ENCODE peak calls at places on chromosomes 4 and X, in ten cellular contexts. One of them, this sample, is unnamed.

GRCh38 chr4:165864228-165864627 is 8.8 kb upstream of the TLL1 start:
- DNase-seq in kidney: no peak
- DNase-seq in NCI-H1694 treated with DMSO at 0.1 percent for 48 hours: no peak
- DNase-seq in GM23248: no peak
- DNase-seq in cardiac septum: no peak
- DNase-seq in T follicular helper cell: no peak
- DNase-seq in GM04503: no peak
- DNase-seq in posterior cingulate gyrus: no peak
- DNase-seq in mesothelial cell of epicardium: no peak
- DNase-seq in cardiac muscle cell: no peak
- DNase-seq in this sample: no peak

GRCh38 chr4:152531479-152531878 is 4.4 kb downstream of the FBXW7 start:
- DNase-seq in kidney: no peak
- DNase-seq in NCI-H1694 treated with DMSO at 0.1 percent for 48 hours: no peak
- DNase-seq in GM23248: no peak
- DNase-seq in cardiac septum: no peak
- DNase-seq in T follicular helper cell: no peak
- DNase-seq in GM04503: no peak
- DNase-seq in posterior cingulate gyrus: no peak
- DNase-seq in mesothelial cell of epicardium: no peak
- DNase-seq in cardiac muscle cell: peak; percentile 21
- DNase-seq in this sample: no peak

GRCh38 chr4:153209410-153209809 is 5.2 kb downstream of the TRIM2 start:
- DNase-seq in kidney: no peak
- DNase-seq in NCI-H1694 treated with DMSO at 0.1 percent for 48 hours: no peak
- DNase-seq in GM23248: no peak
- DNase-seq in cardiac septum: no peak
- DNase-seq in T follicular helper cell: no peak
- DNase-seq in GM04503: no peak
- DNase-seq in posterior cingulate gyrus: no peak
- DNase-seq in mesothelial cell of epicardium: no peak
- DNase-seq in cardiac muscle cell: no peak
- DNase-seq in this sample: no peak

GRCh38 chr4:7828926-7829325 is 110.7 kb downstream of the AFAP1 start:
- DNase-seq in kidney: no peak
- DNase-seq in NCI-H1694 treated with DMSO at 0.1 percent for 48 hours: no peak
- DNase-seq in GM23248: peak; percentile 80
- DNase-seq in cardiac septum: no peak
- DNase-seq in T follicular helper cell: no peak
- DNase-seq in GM04503: peak; percentile 52
- DNase-seq in posterior cingulate gyrus: no peak
- DNase-seq in mesothelial cell of epicardium: no peak
- DNase-seq in cardiac muscle cell: no peak
- DNase-seq in this sample: peak; percentile 35

GRCh38 chrX:53824686-53825085 is 138.2 kb upstream of the HUWE1 start:
- DNase-seq in kidney: no peak
- DNase-seq in NCI-H1694 treated with DMSO at 0.1 percent for 48 hours: no peak
- DNase-seq in GM23248: no peak
- DNase-seq in cardiac septum: no peak
- DNase-seq in T follicular helper cell: no peak
- DNase-seq in GM04503: no peak
- DNase-seq in posterior cingulate gyrus: no peak
- DNase-seq in mesothelial cell of epicardium: no peak
- DNase-seq in cardiac muscle cell: no peak
- DNase-seq in this sample: no peak

GRCh38 chr4:26356067-26356466 is 35.3 kb downstream of the RBPJ start:
- DNase-seq in kidney: no peak
- DNase-seq in NCI-H1694 treated with DMSO at 0.1 percent for 48 hours: no peak
- DNase-seq in GM23248: peak; percentile 49
- DNase-seq in cardiac septum: no peak
- DNase-seq in T follicular helper cell: no peak
- DNase-seq in GM04503: no peak
- DNase-seq in posterior cingulate gyrus: no peak
- DNase-seq in mesothelial cell of epicardium: no peak
- DNase-seq in cardiac muscle cell: peak; percentile 61
- DNase-seq in this sample: no peak

GRCh38 chr4:39255916-39256315 is 73.6 kb downstream of the WDR19 start:
- DNase-seq in kidney: no peak
- DNase-seq in NCI-H1694 treated with DMSO at 0.1 percent for 48 hours: no peak
- DNase-seq in GM23248: peak; percentile 1
- DNase-seq in cardiac septum: no peak
- DNase-seq in T follicular helper cell: no peak
- DNase-seq in GM04503: no peak
- DNase-seq in posterior cingulate gyrus: no peak
- DNase-seq in mesothelial cell of epicardium: no peak
- DNase-seq in cardiac muscle cell: no peak
- DNase-seq in this sample: no peak

GRCh38 chr4:143225167-143225566 is 40.5 kb downstream of the USP38 start:
- DNase-seq in kidney: no peak
- DNase-seq in NCI-H1694 treated with DMSO at 0.1 percent for 48 hours: no peak
- DNase-seq in GM23248: no peak
- DNase-seq in cardiac septum: no peak
- DNase-seq in T follicular helper cell: no peak
- DNase-seq in GM04503: no peak
- DNase-seq in posterior cingulate gyrus: no peak
- DNase-seq in mesothelial cell of epicardium: no peak
- DNase-seq in cardiac muscle cell: no peak
- DNase-seq in this sample: no peak

GRCh38 chr4:154416183-154416543 is 75.4 kb downstream of the DCHS2 start:
- DNase-seq in kidney: no peak
- DNase-seq in NCI-H1694 treated with DMSO at 0.1 percent for 48 hours: no peak
- DNase-seq in GM23248: peak; percentile 4
- DNase-seq in cardiac septum: no peak
- DNase-seq in T follicular helper cell: no peak
- DNase-seq in GM04503: no peak
- DNase-seq in posterior cingulate gyrus: no peak
- DNase-seq in mesothelial cell of epicardium: no peak
- DNase-seq in cardiac muscle cell: peak; percentile 52
- DNase-seq in this sample: peak; percentile 11

GRCh38 chr4:140137654-140138053 is 16.3 kb downstream of the MAML3 start:
- DNase-seq in kidney: no peak
- DNase-seq in NCI-H1694 treated with DMSO at 0.1 percent for 48 hours: no peak
- DNase-seq in GM23248: peak; percentile 14
- DNase-seq in cardiac septum: no peak
- DNase-seq in T follicular helper cell: no peak
- DNase-seq in GM04503: no peak
- DNase-seq in posterior cingulate gyrus: no peak
- DNase-seq in mesothelial cell of epicardium: no peak
- DNase-seq in cardiac muscle cell: no peak
- DNase-seq in this sample: no peak

GRCh38 chrX:118254611-118255010 is 91.3 kb upstream of the WDR44 start:
- DNase-seq in kidney: no peak
- DNase-seq in NCI-H1694 treated with DMSO at 0.1 percent for 48 hours: peak; percentile 45
- DNase-seq in GM23248: peak; percentile 35
- DNase-seq in cardiac septum: no peak
- DNase-seq in T follicular helper cell: peak; percentile 4
- DNase-seq in GM04503: no peak
- DNase-seq in posterior cingulate gyrus: peak; percentile 15
- DNase-seq in mesothelial cell of epicardium: peak; percentile 71
- DNase-seq in cardiac muscle cell: peak; percentile 66
- DNase-seq in this sample: peak; percentile 11

GRCh38 chrX:123846598-123847038 is 13.2 kb upstream of the XIAP start:
- DNase-seq in kidney: no peak
- DNase-seq in NCI-H1694 treated with DMSO at 0.1 percent for 48 hours: no peak
- DNase-seq in GM23248: peak; percentile 66
- DNase-seq in cardiac septum: no peak
- DNase-seq in T follicular helper cell: no peak
- DNase-seq in GM04503: no peak
- DNase-seq in posterior cingulate gyrus: no peak
- DNase-seq in mesothelial cell of epicardium: no peak
- DNase-seq in cardiac muscle cell: no peak
- DNase-seq in this sample: peak; percentile 73

GRCh38 chr4:19614171-19614570 is 637.5 kb upstream of the SLIT2 start:
- DNase-seq in kidney: no peak
- DNase-seq in NCI-H1694 treated with DMSO at 0.1 percent for 48 hours: no peak
- DNase-seq in GM23248: no peak
- DNase-seq in cardiac septum: no peak
- DNase-seq in T follicular helper cell: no peak
- DNase-seq in GM04503: no peak
- DNase-seq in posterior cingulate gyrus: no peak
- DNase-seq in mesothelial cell of epicardium: no peak
- DNase-seq in cardiac muscle cell: no peak
- DNase-seq in this sample: no peak

GRCh38 chrX:14902536-14902935 is 29.3 kb downstream of the MOSPD2 start:
- DNase-seq in kidney: no peak
- DNase-seq in NCI-H1694 treated with DMSO at 0.1 percent for 48 hours: no peak
- DNase-seq in GM23248: no peak
- DNase-seq in cardiac septum: no peak
- DNase-seq in T follicular helper cell: no peak
- DNase-seq in GM04503: no peak
- DNase-seq in posterior cingulate gyrus: no peak
- DNase-seq in mesothelial cell of epicardium: no peak
- DNase-seq in cardiac muscle cell: no peak
- DNase-seq in this sample: no peak

GRCh38 chrX:68061206-68061535 is 372.1 kb downstream of the OPHN1 start:
- DNase-seq in kidney: no peak
- DNase-seq in NCI-H1694 treated with DMSO at 0.1 percent for 48 hours: no peak
- DNase-seq in GM23248: no peak
- DNase-seq in cardiac septum: no peak
- DNase-seq in T follicular helper cell: no peak
- DNase-seq in GM04503: no peak
- DNase-seq in posterior cingulate gyrus: no peak
- DNase-seq in mesothelial cell of epicardium: no peak
- DNase-seq in cardiac muscle cell: no peak
- DNase-seq in this sample: no peak

GRCh38 chr4:80077639-80078038 is 4.6 kb upstream of the ANTXR2 start:
- DNase-seq in kidney: no peak
- DNase-seq in NCI-H1694 treated with DMSO at 0.1 percent for 48 hours: no peak
- DNase-seq in GM23248: peak; percentile 40
- DNase-seq in cardiac septum: no peak
- DNase-seq in T follicular helper cell: no peak
- DNase-seq in GM04503: no peak
- DNase-seq in posterior cingulate gyrus: no peak
- DNase-seq in mesothelial cell of epicardium: no peak
- DNase-seq in cardiac muscle cell: no peak
- DNase-seq in this sample: no peak

GRCh38 chrX:41233988-41234387 is 100.0 kb upstream of the DDX3X start:
- DNase-seq in kidney: no peak
- DNase-seq in NCI-H1694 treated with DMSO at 0.1 percent for 48 hours: no peak
- DNase-seq in GM23248: no peak
- DNase-seq in cardiac septum: no peak
- DNase-seq in T follicular helper cell: no peak
- DNase-seq in GM04503: no peak
- DNase-seq in posterior cingulate gyrus: no peak
- DNase-seq in mesothelial cell of epicardium: no peak
- DNase-seq in cardiac muscle cell: no peak
- DNase-seq in this sample: no peak

GRCh38 chr4:54213812-54214211 is 15.3 kb upstream of the PDGFRA start:
- DNase-seq in kidney: no peak
- DNase-seq in NCI-H1694 treated with DMSO at 0.1 percent for 48 hours: no peak
- DNase-seq in GM23248: peak; percentile 75
- DNase-seq in cardiac septum: no peak
- DNase-seq in T follicular helper cell: no peak
- DNase-seq in GM04503: no peak
- DNase-seq in posterior cingulate gyrus: no peak
- DNase-seq in mesothelial cell of epicardium: no peak
- DNase-seq in cardiac muscle cell: no peak
- DNase-seq in this sample: peak; percentile 15

GRCh38 chr4:3413217-3413671 is 28.5 kb upstream of the HGFAC start:
- DNase-seq in kidney: peak; percentile 64
- DNase-seq in NCI-H1694 treated with DMSO at 0.1 percent for 48 hours: no peak
- DNase-seq in GM23248: no peak
- DNase-seq in cardiac septum: peak; percentile 73
- DNase-seq in T follicular helper cell: no peak
- DNase-seq in GM04503: no peak
- DNase-seq in posterior cingulate gyrus: no peak
- DNase-seq in mesothelial cell of epicardium: no peak
- DNase-seq in cardiac muscle cell: no peak
- DNase-seq in this sample: no peak

GRCh38 chr4:152981278-152981677 is 45.2 kb downstream of the FHDC1 start:
- DNase-seq in kidney: no peak
- DNase-seq in NCI-H1694 treated with DMSO at 0.1 percent for 48 hours: no peak
- DNase-seq in GM23248: no peak
- DNase-seq in cardiac septum: peak; percentile 29
- DNase-seq in T follicular helper cell: no peak
- DNase-seq in GM04503: no peak
- DNase-seq in posterior cingulate gyrus: no peak
- DNase-seq in mesothelial cell of epicardium: no peak
- DNase-seq in cardiac muscle cell: no peak
- DNase-seq in this sample: peak; percentile 85

GRCh38 chr4:8044244-8044643 is 104.6 kb upstream of the AFAP1 start:
- DNase-seq in kidney: no peak
- DNase-seq in NCI-H1694 treated with DMSO at 0.1 percent for 48 hours: no peak
- DNase-seq in GM23248: no peak
- DNase-seq in cardiac septum: no peak
- DNase-seq in T follicular helper cell: no peak
- DNase-seq in GM04503: no peak
- DNase-seq in posterior cingulate gyrus: no peak
- DNase-seq in mesothelial cell of epicardium: no peak
- DNase-seq in cardiac muscle cell: no peak
- DNase-seq in this sample: no peak

GRCh38 chrX:102832661-102833060 is 104.4 kb upstream of the RAB40AL start:
- DNase-seq in kidney: no peak
- DNase-seq in NCI-H1694 treated with DMSO at 0.1 percent for 48 hours: no peak
- DNase-seq in GM23248: peak; percentile 85
- DNase-seq in cardiac septum: no peak
- DNase-seq in T follicular helper cell: no peak
- DNase-seq in GM04503: peak; percentile 37
- DNase-seq in posterior cingulate gyrus: peak; percentile 8
- DNase-seq in mesothelial cell of epicardium: no peak
- DNase-seq in cardiac muscle cell: no peak
- DNase-seq in this sample: peak; percentile 53

GRCh38 chr4:26746742-26747351 is 113.8 kb upstream of the STIM2 start:
- DNase-seq in kidney: no peak
- DNase-seq in NCI-H1694 treated with DMSO at 0.1 percent for 48 hours: no peak
- DNase-seq in GM23248: no peak
- DNase-seq in cardiac septum: no peak
- DNase-seq in T follicular helper cell: no peak
- DNase-seq in GM04503: no peak
- DNase-seq in posterior cingulate gyrus: no peak
- DNase-seq in mesothelial cell of epicardium: no peak
- DNase-seq in cardiac muscle cell: no peak
- DNase-seq in this sample: no peak

GRCh38 chr4:102447413-102447812 is 53.7 kb upstream of the NFKB1 start:
- DNase-seq in kidney: no peak
- DNase-seq in NCI-H1694 treated with DMSO at 0.1 percent for 48 hours: no peak
- DNase-seq in GM23248: no peak
- DNase-seq in cardiac septum: no peak
- DNase-seq in T follicular helper cell: no peak
- DNase-seq in GM04503: no peak
- DNase-seq in posterior cingulate gyrus: no peak
- DNase-seq in mesothelial cell of epicardium: no peak
- DNase-seq in cardiac muscle cell: no peak
- DNase-seq in this sample: no peak

GRCh38 chrX:88560673-88561330 is 186.2 kb upstream of the CPXCR1 start:
- DNase-seq in kidney: no peak
- DNase-seq in NCI-H1694 treated with DMSO at 0.1 percent for 48 hours: no peak
- DNase-seq in GM23248: no peak
- DNase-seq in cardiac septum: no peak
- DNase-seq in T follicular helper cell: no peak
- DNase-seq in GM04503: no peak
- DNase-seq in posterior cingulate gyrus: no peak
- DNase-seq in mesothelial cell of epicardium: no peak
- DNase-seq in cardiac muscle cell: peak; percentile 0
- DNase-seq in this sample: no peak

GRCh38 chrX:115367956-115368355 is 78.4 kb downstream of the LUZP4 start:
- DNase-seq in kidney: no peak
- DNase-seq in NCI-H1694 treated with DMSO at 0.1 percent for 48 hours: no peak
- DNase-seq in GM23248: peak; percentile 48
- DNase-seq in cardiac septum: no peak
- DNase-seq in T follicular helper cell: no peak
- DNase-seq in GM04503: no peak
- DNase-seq in posterior cingulate gyrus: no peak
- DNase-seq in mesothelial cell of epicardium: no peak
- DNase-seq in cardiac muscle cell: no peak
- DNase-seq in this sample: peak; percentile 45

GRCh38 chrX:34578237-34578636 is 78.8 kb downstream of the TMEM47 start:
- DNase-seq in kidney: no peak
- DNase-seq in NCI-H1694 treated with DMSO at 0.1 percent for 48 hours: no peak
- DNase-seq in GM23248: peak; percentile 54
- DNase-seq in cardiac septum: no peak
- DNase-seq in T follicular helper cell: no peak
- DNase-seq in GM04503: no peak
- DNase-seq in posterior cingulate gyrus: no peak
- DNase-seq in mesothelial cell of epicardium: no peak
- DNase-seq in cardiac muscle cell: peak; percentile 66
- DNase-seq in this sample: no peak

This sample was measured in Daoy.